ENCODE peak calls at places on chromosome 6, in eight cellular contexts. One of them, this sample, is unnamed.

GRCh38 chr6:137915778-137916177 is 48.7 kb downstream of the TNFAIP3 start:
- DNase-seq in PC-3: no peak
- DNase-seq in fibroblast of pulmonary artery: no peak
- DNase-seq in stimulated activated CD8-positive, alpha-beta memory T cell treated with anti-CD3 and anti-CD28 coated beads, Interleukin-7, amount 100 ng/mL, for 24 hours: no peak
- DNase-seq in naive thymus-derived CD8-positive, alpha-beta T cell: no peak
- DNase-seq in AG10803: no peak
- DNase-seq in activated effector memory CD4-positive, alpha-beta T cell treated with anti-CD3 and anti-CD28 coated beads, Interleukin-2, amount 50 U/mL, for 16 hours: no peak
- DNase-seq in stimulated activated CD4-positive, alpha-beta T cell treated with anti-CD3 and anti-CD28 coated beads, Interleukin-4, amount 100 ng/mL, for 48 hours: no peak
- DNase-seq in this sample: no peak

GRCh38 chr6:82022614-82023102 is 224.9 kb downstream of the IBTK start:
- DNase-seq in AG10803: peak
- DNase-seq in naive thymus-derived CD8-positive, alpha-beta T cell: no peak
- DNase-seq in PC-3: peak
- DNase-seq in stimulated activated CD4-positive, alpha-beta T cell treated with anti-CD3 and anti-CD28 coated beads, Interleukin-4, amount 100 ng/mL, for 48 hours: no peak
- DNase-seq in stimulated activated CD8-positive, alpha-beta memory T cell treated with anti-CD3 and anti-CD28 coated beads, Interleukin-7, amount 100 ng/mL, for 24 hours: no peak
- DNase-seq in fibroblast of pulmonary artery: peak
- DNase-seq in activated effector memory CD4-positive, alpha-beta T cell treated with anti-CD3 and anti-CD28 coated beads, Interleukin-2, amount 50 U/mL, for 16 hours: no peak
- DNase-seq in this sample: peak

GRCh38 chr6:30839666-30840065 is 44.7 kb upstream of the DDR1 start:
- DNase-seq in AG10803: no peak
- DNase-seq in activated effector memory CD4-positive, alpha-beta T cell treated with anti-CD3 and anti-CD28 coated beads, Interleukin-2, amount 50 U/mL, for 16 hours: no peak
- DNase-seq in stimulated activated CD8-positive, alpha-beta memory T cell treated with anti-CD3 and anti-CD28 coated beads, Interleukin-7, amount 100 ng/mL, for 24 hours: no peak
- DNase-seq in PC-3: no peak
- DNase-seq in naive thymus-derived CD8-positive, alpha-beta T cell: no peak
- DNase-seq in fibroblast of pulmonary artery: no peak
- DNase-seq in stimulated activated CD4-positive, alpha-beta T cell treated with anti-CD3 and anti-CD28 coated beads, Interleukin-4, amount 100 ng/mL, for 48 hours: no peak
- DNase-seq in this sample: no peak

GRCh38 chr6:47655719-47656595 is 42.4 kb upstream of the ADGRF4 start:
- DNase-seq in naive thymus-derived CD8-positive, alpha-beta T cell: no peak
- DNase-seq in PC-3: peak
- DNase-seq in AG10803: no peak
- DNase-seq in activated effector memory CD4-positive, alpha-beta T cell treated with anti-CD3 and anti-CD28 coated beads, Interleukin-2, amount 50 U/mL, for 16 hours: peak
- DNase-seq in fibroblast of pulmonary artery: peak
- DNase-seq in stimulated activated CD4-positive, alpha-beta T cell treated with anti-CD3 and anti-CD28 coated beads, Interleukin-4, amount 100 ng/mL, for 48 hours: no peak
- DNase-seq in stimulated activated CD8-positive, alpha-beta memory T cell treated with anti-CD3 and anti-CD28 coated beads, Interleukin-7, amount 100 ng/mL, for 24 hours: no peak
- DNase-seq in this sample: peak

GRCh38 chr6:81331526-81331925 is 421.0 kb downstream of the TENT5A start:
- DNase-seq in PC-3: peak
- DNase-seq in naive thymus-derived CD8-positive, alpha-beta T cell: no peak
- DNase-seq in stimulated activated CD8-positive, alpha-beta memory T cell treated with anti-CD3 and anti-CD28 coated beads, Interleukin-7, amount 100 ng/mL, for 24 hours: no peak
- DNase-seq in AG10803: peak
- DNase-seq in stimulated activated CD4-positive, alpha-beta T cell treated with anti-CD3 and anti-CD28 coated beads, Interleukin-4, amount 100 ng/mL, for 48 hours: no peak
- DNase-seq in activated effector memory CD4-positive, alpha-beta T cell treated with anti-CD3 and anti-CD28 coated beads, Interleukin-2, amount 50 U/mL, for 16 hours: no peak
- DNase-seq in fibroblast of pulmonary artery: peak
- DNase-seq in this sample: peak

GRCh38 chr6:280775-281468 is 11.4 kb upstream of the DUSP22 start:
- DNase-seq in stimulated activated CD4-positive, alpha-beta T cell treated with anti-CD3 and anti-CD28 coated beads, Interleukin-4, amount 100 ng/mL, for 48 hours: no peak
- DNase-seq in activated effector memory CD4-positive, alpha-beta T cell treated with anti-CD3 and anti-CD28 coated beads, Interleukin-2, amount 50 U/mL, for 16 hours: no peak
- DNase-seq in PC-3: no peak
- DNase-seq in stimulated activated CD8-positive, alpha-beta memory T cell treated with anti-CD3 and anti-CD28 coated beads, Interleukin-7, amount 100 ng/mL, for 24 hours: no peak
- DNase-seq in AG10803: no peak
- DNase-seq in naive thymus-derived CD8-positive, alpha-beta T cell: no peak
- DNase-seq in fibroblast of pulmonary artery: no peak
- DNase-seq in this sample: no peak

GRCh38 chr6:90537723-90538407 is 49.0 kb downstream of the MAP3K7 start:
- DNase-seq in activated effector memory CD4-positive, alpha-beta T cell treated with anti-CD3 and anti-CD28 coated beads, Interleukin-2, amount 50 U/mL, for 16 hours: no peak
- DNase-seq in AG10803: peak
- DNase-seq in stimulated activated CD8-positive, alpha-beta memory T cell treated with anti-CD3 and anti-CD28 coated beads, Interleukin-7, amount 100 ng/mL, for 24 hours: no peak
- DNase-seq in naive thymus-derived CD8-positive, alpha-beta T cell: no peak
- DNase-seq in fibroblast of pulmonary artery: peak
- DNase-seq in PC-3: no peak
- DNase-seq in stimulated activated CD4-positive, alpha-beta T cell treated with anti-CD3 and anti-CD28 coated beads, Interleukin-4, amount 100 ng/mL, for 48 hours: no peak
- DNase-seq in this sample: peak

GRCh38 chr6:133648576-133648975 is 240.3 kb upstream of the TCF21 start:
- DNase-seq in fibroblast of pulmonary artery: no peak
- DNase-seq in stimulated activated CD8-positive, alpha-beta memory T cell treated with anti-CD3 and anti-CD28 coated beads, Interleukin-7, amount 100 ng/mL, for 24 hours: no peak
- DNase-seq in activated effector memory CD4-positive, alpha-beta T cell treated with anti-CD3 and anti-CD28 coated beads, Interleukin-2, amount 50 U/mL, for 16 hours: no peak
- DNase-seq in stimulated activated CD4-positive, alpha-beta T cell treated with anti-CD3 and anti-CD28 coated beads, Interleukin-4, amount 100 ng/mL, for 48 hours: no peak
- DNase-seq in PC-3: no peak
- DNase-seq in AG10803: peak
- DNase-seq in naive thymus-derived CD8-positive, alpha-beta T cell: no peak
- DNase-seq in this sample: no peak

GRCh38 chr6:19599813-19600464 is 237.2 kb upstream of the ID4 start:
- DNase-seq in stimulated activated CD4-positive, alpha-beta T cell treated with anti-CD3 and anti-CD28 coated beads, Interleukin-4, amount 100 ng/mL, for 48 hours: no peak
- DNase-seq in naive thymus-derived CD8-positive, alpha-beta T cell: no peak
- DNase-seq in stimulated activated CD8-positive, alpha-beta memory T cell treated with anti-CD3 and anti-CD28 coated beads, Interleukin-7, amount 100 ng/mL, for 24 hours: no peak
- DNase-seq in PC-3: no peak
- DNase-seq in activated effector memory CD4-positive, alpha-beta T cell treated with anti-CD3 and anti-CD28 coated beads, Interleukin-2, amount 50 U/mL, for 16 hours: no peak
- DNase-seq in AG10803: no peak
- DNase-seq in fibroblast of pulmonary artery: no peak
- DNase-seq in this sample: no peak

GRCh38 chr6:81897793-81898192 is 145.3 kb upstream of the TENT5A start:
- DNase-seq in stimulated activated CD8-positive, alpha-beta memory T cell treated with anti-CD3 and anti-CD28 coated beads, Interleukin-7, amount 100 ng/mL, for 24 hours: no peak
- DNase-seq in stimulated activated CD4-positive, alpha-beta T cell treated with anti-CD3 and anti-CD28 coated beads, Interleukin-4, amount 100 ng/mL, for 48 hours: no peak
- DNase-seq in fibroblast of pulmonary artery: no peak
- DNase-seq in activated effector memory CD4-positive, alpha-beta T cell treated with anti-CD3 and anti-CD28 coated beads, Interleukin-2, amount 50 U/mL, for 16 hours: no peak
- DNase-seq in naive thymus-derived CD8-positive, alpha-beta T cell: no peak
- DNase-seq in AG10803: no peak
- DNase-seq in PC-3: no peak
- DNase-seq in this sample: peak

GRCh38 chr6:111087871-111088667 is 766 bp downstream of the SLC16A10 start:
- DNase-seq in fibroblast of pulmonary artery: no peak
- DNase-seq in AG10803: no peak
- DNase-seq in stimulated activated CD8-positive, alpha-beta memory T cell treated with anti-CD3 and anti-CD28 coated beads, Interleukin-7, amount 100 ng/mL, for 24 hours: no peak
- DNase-seq in stimulated activated CD4-positive, alpha-beta T cell treated with anti-CD3 and anti-CD28 coated beads, Interleukin-4, amount 100 ng/mL, for 48 hours: peak
- DNase-seq in activated effector memory CD4-positive, alpha-beta T cell treated with anti-CD3 and anti-CD28 coated beads, Interleukin-2, amount 50 U/mL, for 16 hours: peak
- DNase-seq in PC-3: no peak
- DNase-seq in naive thymus-derived CD8-positive, alpha-beta T cell: peak
- DNase-seq in this sample: no peak

GRCh38 chr6:26216886-26217713 is 129.9 kb downstream of the HFE start:
- DNase-seq in PC-3: no peak
- DNase-seq in stimulated activated CD8-positive, alpha-beta memory T cell treated with anti-CD3 and anti-CD28 coated beads, Interleukin-7, amount 100 ng/mL, for 24 hours: no peak
- DNase-seq in naive thymus-derived CD8-positive, alpha-beta T cell: no peak
- DNase-seq in stimulated activated CD4-positive, alpha-beta T cell treated with anti-CD3 and anti-CD28 coated beads, Interleukin-4, amount 100 ng/mL, for 48 hours: peak
- DNase-seq in fibroblast of pulmonary artery: peak
- DNase-seq in activated effector memory CD4-positive, alpha-beta T cell treated with anti-CD3 and anti-CD28 coated beads, Interleukin-2, amount 50 U/mL, for 16 hours: peak
- DNase-seq in AG10803: peak
- DNase-seq in this sample: peak

GRCh38 chr6:31940256-31940664 is 5.6 kb upstream of the CFB start:
- DNase-seq in activated effector memory CD4-positive, alpha-beta T cell treated with anti-CD3 and anti-CD28 coated beads, Interleukin-2, amount 50 U/mL, for 16 hours: no peak
- DNase-seq in stimulated activated CD4-positive, alpha-beta T cell treated with anti-CD3 and anti-CD28 coated beads, Interleukin-4, amount 100 ng/mL, for 48 hours: no peak
- DNase-seq in stimulated activated CD8-positive, alpha-beta memory T cell treated with anti-CD3 and anti-CD28 coated beads, Interleukin-7, amount 100 ng/mL, for 24 hours: no peak
- DNase-seq in PC-3: peak
- DNase-seq in naive thymus-derived CD8-positive, alpha-beta T cell: no peak
- DNase-seq in fibroblast of pulmonary artery: peak
- DNase-seq in AG10803: peak
- DNase-seq in this sample: peak

GRCh38 chr6:147150303-147150702 is 53.9 kb upstream of the STXBP5 start:
- DNase-seq in naive thymus-derived CD8-positive, alpha-beta T cell: no peak
- DNase-seq in PC-3: no peak
- DNase-seq in activated effector memory CD4-positive, alpha-beta T cell treated with anti-CD3 and anti-CD28 coated beads, Interleukin-2, amount 50 U/mL, for 16 hours: no peak
- DNase-seq in stimulated activated CD4-positive, alpha-beta T cell treated with anti-CD3 and anti-CD28 coated beads, Interleukin-4, amount 100 ng/mL, for 48 hours: no peak
- DNase-seq in fibroblast of pulmonary artery: no peak
- DNase-seq in stimulated activated CD8-positive, alpha-beta memory T cell treated with anti-CD3 and anti-CD28 coated beads, Interleukin-7, amount 100 ng/mL, for 24 hours: no peak
- DNase-seq in AG10803: no peak
- DNase-seq in this sample: no peak

GRCh38 chr6:48567016-48567415 is 456.0 kb upstream of the PTCHD4 start:
- DNase-seq in naive thymus-derived CD8-positive, alpha-beta T cell: no peak
- DNase-seq in stimulated activated CD4-positive, alpha-beta T cell treated with anti-CD3 and anti-CD28 coated beads, Interleukin-4, amount 100 ng/mL, for 48 hours: no peak
- DNase-seq in stimulated activated CD8-positive, alpha-beta memory T cell treated with anti-CD3 and anti-CD28 coated beads, Interleukin-7, amount 100 ng/mL, for 24 hours: no peak
- DNase-seq in PC-3: peak
- DNase-seq in activated effector memory CD4-positive, alpha-beta T cell treated with anti-CD3 and anti-CD28 coated beads, Interleukin-2, amount 50 U/mL, for 16 hours: no peak
- DNase-seq in AG10803: no peak
- DNase-seq in fibroblast of pulmonary artery: peak
- DNase-seq in this sample: peak

GRCh38 chr6:150435832-150436231 is 67.0 kb downstream of the IYD start:
- DNase-seq in fibroblast of pulmonary artery: no peak
- DNase-seq in PC-3: no peak
- DNase-seq in AG10803: no peak
- DNase-seq in stimulated activated CD4-positive, alpha-beta T cell treated with anti-CD3 and anti-CD28 coated beads, Interleukin-4, amount 100 ng/mL, for 48 hours: no peak
- DNase-seq in activated effector memory CD4-positive, alpha-beta T cell treated with anti-CD3 and anti-CD28 coated beads, Interleukin-2, amount 50 U/mL, for 16 hours: no peak
- DNase-seq in stimulated activated CD8-positive, alpha-beta memory T cell treated with anti-CD3 and anti-CD28 coated beads, Interleukin-7, amount 100 ng/mL, for 24 hours: no peak
- DNase-seq in naive thymus-derived CD8-positive, alpha-beta T cell: no peak
- DNase-seq in this sample: peak

GRCh38 chr6:42105714-42106662 is 36.4 kb downstream of the C6orf132 start:
- DNase-seq in naive thymus-derived CD8-positive, alpha-beta T cell: no peak
- DNase-seq in stimulated activated CD4-positive, alpha-beta T cell treated with anti-CD3 and anti-CD28 coated beads, Interleukin-4, amount 100 ng/mL, for 48 hours: no peak
- DNase-seq in stimulated activated CD8-positive, alpha-beta memory T cell treated with anti-CD3 and anti-CD28 coated beads, Interleukin-7, amount 100 ng/mL, for 24 hours: no peak
- DNase-seq in PC-3: no peak
- DNase-seq in fibroblast of pulmonary artery: no peak
- DNase-seq in AG10803: no peak
- DNase-seq in activated effector memory CD4-positive, alpha-beta T cell treated with anti-CD3 and anti-CD28 coated beads, Interleukin-2, amount 50 U/mL, for 16 hours: no peak
- DNase-seq in this sample: no peak

GRCh38 chr6:35396991-35397390 is 54.6 kb downstream of the PPARD start:
- DNase-seq in fibroblast of pulmonary artery: no peak
- DNase-seq in stimulated activated CD4-positive, alpha-beta T cell treated with anti-CD3 and anti-CD28 coated beads, Interleukin-4, amount 100 ng/mL, for 48 hours: no peak
- DNase-seq in activated effector memory CD4-positive, alpha-beta T cell treated with anti-CD3 and anti-CD28 coated beads, Interleukin-2, amount 50 U/mL, for 16 hours: no peak
- DNase-seq in PC-3: peak
- DNase-seq in stimulated activated CD8-positive, alpha-beta memory T cell treated with anti-CD3 and anti-CD28 coated beads, Interleukin-7, amount 100 ng/mL, for 24 hours: no peak
- DNase-seq in AG10803: peak
- DNase-seq in naive thymus-derived CD8-positive, alpha-beta T cell: no peak
- DNase-seq in this sample: peak

GRCh38 chr6:28311139-28311823 is 24.7 kb downstream of the ZSCAN31 start:
- DNase-seq in stimulated activated CD8-positive, alpha-beta memory T cell treated with anti-CD3 and anti-CD28 coated beads, Interleukin-7, amount 100 ng/mL, for 24 hours: no peak
- DNase-seq in fibroblast of pulmonary artery: no peak
- DNase-seq in PC-3: no peak
- DNase-seq in stimulated activated CD4-positive, alpha-beta T cell treated with anti-CD3 and anti-CD28 coated beads, Interleukin-4, amount 100 ng/mL, for 48 hours: no peak
- DNase-seq in AG10803: no peak
- DNase-seq in naive thymus-derived CD8-positive, alpha-beta T cell: no peak
- DNase-seq in activated effector memory CD4-positive, alpha-beta T cell treated with anti-CD3 and anti-CD28 coated beads, Interleukin-2, amount 50 U/mL, for 16 hours: no peak
- DNase-seq in this sample: no peak

GRCh38 chr6:82783587-82784253 is 281.9 kb downstream of the UBE3D start:
- DNase-seq in activated effector memory CD4-positive, alpha-beta T cell treated with anti-CD3 and anti-CD28 coated beads, Interleukin-2, amount 50 U/mL, for 16 hours: no peak
- DNase-seq in stimulated activated CD4-positive, alpha-beta T cell treated with anti-CD3 and anti-CD28 coated beads, Interleukin-4, amount 100 ng/mL, for 48 hours: no peak
- DNase-seq in PC-3: peak
- DNase-seq in naive thymus-derived CD8-positive, alpha-beta T cell: no peak
- DNase-seq in stimulated activated CD8-positive, alpha-beta memory T cell treated with anti-CD3 and anti-CD28 coated beads, Interleukin-7, amount 100 ng/mL, for 24 hours: no peak
- DNase-seq in fibroblast of pulmonary artery: no peak
- DNase-seq in AG10803: no peak
- DNase-seq in this sample: no peak

GRCh38 chr6:33684983-33685382 is 26.5 kb downstream of the UQCC2 start:
- DNase-seq in AG10803: no peak
- DNase-seq in stimulated activated CD4-positive, alpha-beta T cell treated with anti-CD3 and anti-CD28 coated beads, Interleukin-4, amount 100 ng/mL, for 48 hours: no peak
- DNase-seq in fibroblast of pulmonary artery: no peak
- DNase-seq in naive thymus-derived CD8-positive, alpha-beta T cell: no peak
- DNase-seq in PC-3: no peak
- DNase-seq in stimulated activated CD8-positive, alpha-beta memory T cell treated with anti-CD3 and anti-CD28 coated beads, Interleukin-7, amount 100 ng/mL, for 24 hours: no peak
- DNase-seq in activated effector memory CD4-positive, alpha-beta T cell treated with anti-CD3 and anti-CD28 coated beads, Interleukin-2, amount 50 U/mL, for 16 hours: no peak
- DNase-seq in this sample: no peak

GRCh38 chr6:52491203-52492069 is 71.3 kb downstream of the EFHC1 start:
- DNase-seq in stimulated activated CD8-positive, alpha-beta memory T cell treated with anti-CD3 and anti-CD28 coated beads, Interleukin-7, amount 100 ng/mL, for 24 hours: no peak
- DNase-seq in PC-3: no peak
- DNase-seq in naive thymus-derived CD8-positive, alpha-beta T cell: no peak
- DNase-seq in activated effector memory CD4-positive, alpha-beta T cell treated with anti-CD3 and anti-CD28 coated beads, Interleukin-2, amount 50 U/mL, for 16 hours: no peak
- DNase-seq in stimulated activated CD4-positive, alpha-beta T cell treated with anti-CD3 and anti-CD28 coated beads, Interleukin-4, amount 100 ng/mL, for 48 hours: no peak
- DNase-seq in fibroblast of pulmonary artery: peak
- DNase-seq in AG10803: peak
- DNase-seq in this sample: peak

GRCh38 chr6:17098538-17098937 is 3.3 kb upstream of the STMND1 start:
- DNase-seq in stimulated activated CD4-positive, alpha-beta T cell treated with anti-CD3 and anti-CD28 coated beads, Interleukin-4, amount 100 ng/mL, for 48 hours: no peak
- DNase-seq in stimulated activated CD8-positive, alpha-beta memory T cell treated with anti-CD3 and anti-CD28 coated beads, Interleukin-7, amount 100 ng/mL, for 24 hours: no peak
- DNase-seq in activated effector memory CD4-positive, alpha-beta T cell treated with anti-CD3 and anti-CD28 coated beads, Interleukin-2, amount 50 U/mL, for 16 hours: no peak
- DNase-seq in AG10803: no peak
- DNase-seq in naive thymus-derived CD8-positive, alpha-beta T cell: no peak
- DNase-seq in PC-3: peak
- DNase-seq in fibroblast of pulmonary artery: no peak
- DNase-seq in this sample: peak

GRCh38 chr6:14721103-14721758 is 524.6 kb upstream of the JARID2 start:
- DNase-seq in PC-3: no peak
- DNase-seq in naive thymus-derived CD8-positive, alpha-beta T cell: no peak
- DNase-seq in AG10803: peak
- DNase-seq in stimulated activated CD8-positive, alpha-beta memory T cell treated with anti-CD3 and anti-CD28 coated beads, Interleukin-7, amount 100 ng/mL, for 24 hours: no peak
- DNase-seq in fibroblast of pulmonary artery: peak
- DNase-seq in activated effector memory CD4-positive, alpha-beta T cell treated with anti-CD3 and anti-CD28 coated beads, Interleukin-2, amount 50 U/mL, for 16 hours: no peak
- DNase-seq in stimulated activated CD4-positive, alpha-beta T cell treated with anti-CD3 and anti-CD28 coated beads, Interleukin-4, amount 100 ng/mL, for 48 hours: no peak
- DNase-seq in this sample: no peak

GRCh38 chr6:71367763-71368162 is 79.2 kb downstream of the OGFRL1 start:
- DNase-seq in naive thymus-derived CD8-positive, alpha-beta T cell: no peak
- DNase-seq in AG10803: peak
- DNase-seq in stimulated activated CD8-positive, alpha-beta memory T cell treated with anti-CD3 and anti-CD28 coated beads, Interleukin-7, amount 100 ng/mL, for 24 hours: no peak
- DNase-seq in PC-3: no peak
- DNase-seq in fibroblast of pulmonary artery: no peak
- DNase-seq in activated effector memory CD4-positive, alpha-beta T cell treated with anti-CD3 and anti-CD28 coated beads, Interleukin-2, amount 50 U/mL, for 16 hours: no peak
- DNase-seq in stimulated activated CD4-positive, alpha-beta T cell treated with anti-CD3 and anti-CD28 coated beads, Interleukin-4, amount 100 ng/mL, for 48 hours: no peak
- DNase-seq in this sample: no peak

GRCh38 chr6:133337312-133337711 is 96.2 kb downstream of the EYA4 start:
- DNase-seq in PC-3: peak
- DNase-seq in stimulated activated CD8-positive, alpha-beta memory T cell treated with anti-CD3 and anti-CD28 coated beads, Interleukin-7, amount 100 ng/mL, for 24 hours: no peak
- DNase-seq in stimulated activated CD4-positive, alpha-beta T cell treated with anti-CD3 and anti-CD28 coated beads, Interleukin-4, amount 100 ng/mL, for 48 hours: no peak
- DNase-seq in AG10803: no peak
- DNase-seq in activated effector memory CD4-positive, alpha-beta T cell treated with anti-CD3 and anti-CD28 coated beads, Interleukin-2, amount 50 U/mL, for 16 hours: no peak
- DNase-seq in fibroblast of pulmonary artery: peak
- DNase-seq in naive thymus-derived CD8-positive, alpha-beta T cell: no peak
- DNase-seq in this sample: peak

GRCh38 chr6:20284672-20285071 is 72.4 kb upstream of the MBOAT1 start:
- DNase-seq in PC-3: no peak
- DNase-seq in stimulated activated CD8-positive, alpha-beta memory T cell treated with anti-CD3 and anti-CD28 coated beads, Interleukin-7, amount 100 ng/mL, for 24 hours: no peak
- DNase-seq in stimulated activated CD4-positive, alpha-beta T cell treated with anti-CD3 and anti-CD28 coated beads, Interleukin-4, amount 100 ng/mL, for 48 hours: no peak
- DNase-seq in activated effector memory CD4-positive, alpha-beta T cell treated with anti-CD3 and anti-CD28 coated beads, Interleukin-2, amount 50 U/mL, for 16 hours: no peak
- DNase-seq in fibroblast of pulmonary artery: no peak
- DNase-seq in AG10803: no peak
- DNase-seq in naive thymus-derived CD8-positive, alpha-beta T cell: no peak
- DNase-seq in this sample: no peak

GRCh38 chr6:96814581-96814980 is 22.7 kb downstream of the GPR63 start:
- DNase-seq in fibroblast of pulmonary artery: no peak
- DNase-seq in stimulated activated CD8-positive, alpha-beta memory T cell treated with anti-CD3 and anti-CD28 coated beads, Interleukin-7, amount 100 ng/mL, for 24 hours: no peak
- DNase-seq in naive thymus-derived CD8-positive, alpha-beta T cell: no peak
- DNase-seq in stimulated activated CD4-positive, alpha-beta T cell treated with anti-CD3 and anti-CD28 coated beads, Interleukin-4, amount 100 ng/mL, for 48 hours: no peak
- DNase-seq in activated effector memory CD4-positive, alpha-beta T cell treated with anti-CD3 and anti-CD28 coated beads, Interleukin-2, amount 50 U/mL, for 16 hours: no peak
- DNase-seq in AG10803: no peak
- DNase-seq in PC-3: no peak
- DNase-seq in this sample: no peak

GRCh38 chr6:137698636-137699035 is 168.4 kb upstream of the TNFAIP3 start:
- DNase-seq in AG10803: peak
- DNase-seq in activated effector memory CD4-positive, alpha-beta T cell treated with anti-CD3 and anti-CD28 coated beads, Interleukin-2, amount 50 U/mL, for 16 hours: no peak
- DNase-seq in stimulated activated CD8-positive, alpha-beta memory T cell treated with anti-CD3 and anti-CD28 coated beads, Interleukin-7, amount 100 ng/mL, for 24 hours: no peak
- DNase-seq in stimulated activated CD4-positive, alpha-beta T cell treated with anti-CD3 and anti-CD28 coated beads, Interleukin-4, amount 100 ng/mL, for 48 hours: no peak
- DNase-seq in naive thymus-derived CD8-positive, alpha-beta T cell: no peak
- DNase-seq in PC-3: no peak
- DNase-seq in fibroblast of pulmonary artery: no peak
- DNase-seq in this sample: no peak

GRCh38 chr6:71047401-71047800 is 90.5 kb upstream of the B3GAT2 start:
- DNase-seq in fibroblast of pulmonary artery: no peak
- DNase-seq in stimulated activated CD8-positive, alpha-beta memory T cell treated with anti-CD3 and anti-CD28 coated beads, Interleukin-7, amount 100 ng/mL, for 24 hours: no peak
- DNase-seq in naive thymus-derived CD8-positive, alpha-beta T cell: no peak
- DNase-seq in PC-3: no peak
- DNase-seq in activated effector memory CD4-positive, alpha-beta T cell treated with anti-CD3 and anti-CD28 coated beads, Interleukin-2, amount 50 U/mL, for 16 hours: no peak
- DNase-seq in AG10803: no peak
- DNase-seq in stimulated activated CD4-positive, alpha-beta T cell treated with anti-CD3 and anti-CD28 coated beads, Interleukin-4, amount 100 ng/mL, for 48 hours: no peak
- DNase-seq in this sample: no peak

GRCh38 chr6:14211596-14211961 is 94.0 kb downstream of the CD83 start:
- DNase-seq in AG10803: peak
- DNase-seq in activated effector memory CD4-positive, alpha-beta T cell treated with anti-CD3 and anti-CD28 coated beads, Interleukin-2, amount 50 U/mL, for 16 hours: no peak
- DNase-seq in PC-3: peak
- DNase-seq in stimulated activated CD4-positive, alpha-beta T cell treated with anti-CD3 and anti-CD28 coated beads, Interleukin-4, amount 100 ng/mL, for 48 hours: peak
- DNase-seq in fibroblast of pulmonary artery: peak
- DNase-seq in stimulated activated CD8-positive, alpha-beta memory T cell treated with anti-CD3 and anti-CD28 coated beads, Interleukin-7, amount 100 ng/mL, for 24 hours: no peak
- DNase-seq in naive thymus-derived CD8-positive, alpha-beta T cell: no peak
- DNase-seq in this sample: peak

GRCh38 chr6:163583558-163583957 is 169.0 kb downstream of the QKI start:
- DNase-seq in naive thymus-derived CD8-positive, alpha-beta T cell: no peak
- DNase-seq in AG10803: no peak
- DNase-seq in PC-3: no peak
- DNase-seq in activated effector memory CD4-positive, alpha-beta T cell treated with anti-CD3 and anti-CD28 coated beads, Interleukin-2, amount 50 U/mL, for 16 hours: no peak
- DNase-seq in fibroblast of pulmonary artery: no peak
- DNase-seq in stimulated activated CD8-positive, alpha-beta memory T cell treated with anti-CD3 and anti-CD28 coated beads, Interleukin-7, amount 100 ng/mL, for 24 hours: no peak
- DNase-seq in stimulated activated CD4-positive, alpha-beta T cell treated with anti-CD3 and anti-CD28 coated beads, Interleukin-4, amount 100 ng/mL, for 48 hours: no peak
- DNase-seq in this sample: no peak

GRCh38 chr6:12137480-12137879 is 125.4 kb downstream of the HIVEP1 start:
- DNase-seq in PC-3: peak
- DNase-seq in stimulated activated CD4-positive, alpha-beta T cell treated with anti-CD3 and anti-CD28 coated beads, Interleukin-4, amount 100 ng/mL, for 48 hours: no peak
- DNase-seq in naive thymus-derived CD8-positive, alpha-beta T cell: no peak
- DNase-seq in AG10803: peak
- DNase-seq in fibroblast of pulmonary artery: peak
- DNase-seq in stimulated activated CD8-positive, alpha-beta memory T cell treated with anti-CD3 and anti-CD28 coated beads, Interleukin-7, amount 100 ng/mL, for 24 hours: no peak
- DNase-seq in activated effector memory CD4-positive, alpha-beta T cell treated with anti-CD3 and anti-CD28 coated beads, Interleukin-2, amount 50 U/mL, for 16 hours: no peak
- DNase-seq in this sample: peak